ENCODE peak calls at places on chromosome 16, in five cellular contexts. I is H1, M is IMR-90, Y is H9, R is mesenchymal stem cell. Z is an unnamed sample.

GRCh38 chr16:17475104-17475503 is 4.3 kb upstream of the XYLT1 start:
- DNase-seq in I (no peak), M (no peak), Y (no peak), R (no peak), Z (no peak)

GRCh38 chr16:84080378-84080777 is 36.4 kb downstream of the MBTPS1 start:
- DNase-seq in I (no peak), M (no peak), Y (no peak), R (no peak), Z (no peak)

GRCh38 chr16:73143681-73144370 is 95.9 kb upstream of the ZFHX3 start:
- DNase-seq in I (no peak), M (no peak), Y (no peak), R (no peak), Z (no peak)

GRCh38 chr16:27215660-27216059 is 12.3 kb downstream of the KDM8 start:
- DNase-seq in I (no peak), M (no peak), Y (no peak), R (no peak), Z (no peak)

GRCh38 chr16:82936941-82937551 is 310.3 kb downstream of the CDH13 start:
- DNase-seq in I (no peak), M (peak), Y (no peak), R (peak), Z (no peak)

GRCh38 chr16:89822188-89823086 is 5.8 kb upstream of the SPIRE2 start:
- DNase-seq in I (no peak), M (no peak), Y (no peak), R (no peak), Z (no peak)

GRCh38 chr16:51624083-51624775 is 473.2 kb upstream of the SALL1 start:
- DNase-seq in I (no peak), M (no peak), Y (no peak), R (peak), Z (no peak)

GRCh38 chr16:63458842-63459241 is 1422.6 kb upstream of the CDH8 start:
- DNase-seq in I (no peak), M (no peak), Y (no peak), R (peak), Z (no peak)

GRCh38 chr16:35743101-35743692 is 2283.8 kb downstream of the TP53TG3F start:
- DNase-seq in I (no peak), M (no peak), Y (no peak), R (no peak), Z (no peak)

GRCh38 chr16:89863741-89864391 is 9.5 kb upstream of the TCF25 start:
- DNase-seq in I (no peak), M (peak), Y (no peak), R (no peak), Z (no peak)

GRCh38 chr16:81366316-81366932 is 51.7 kb downstream of the GAN start:
- DNase-seq in I (no peak), M (peak), Y (no peak), R (peak), Z (peak)

GRCh38 chr16:81600275-81600674 is 155.7 kb downstream of the CMIP start:
- DNase-seq in I (no peak), M (peak), Y (no peak), R (peak), Z (peak)

GRCh38 chr16:149024-149675 is 3.3 kb upstream of the HBZ start:
- DNase-seq in I (no peak), M (peak), Y (no peak), R (peak), Z (no peak)

GRCh38 chr16:86931410-86931941 is 353.1 kb downstream of the FOXL1 start:
- DNase-seq in I (no peak), M (peak), Y (no peak), R (peak), Z (no peak)

GRCh38 chr16:4306439-4307214 is 9.2 kb upstream of the GLIS2 start:
- DNase-seq in I (no peak), M (no peak), Y (peak), R (no peak), Z (no peak)

GRCh38 chr16:55372792-55373488 is 48.9 kb downstream of the IRX6 start:
- DNase-seq in I (no peak), M (no peak), Y (no peak), R (no peak), Z (no peak)

GRCh38 chr16:4272114-4272954 is 489 bp downstream of the TFAP4 start:
- DNase-seq in I (no peak), M (no peak), Y (peak), R (peak), Z (peak)

GRCh38 chr16:84042879-84043485 is 387 bp upstream of the SLC38A8 start:
- DNase-seq in I (no peak), M (no peak), Y (peak), R (no peak), Z (no peak)

GRCh38 chr16:24539850-24540484 is 601 bp downstream of the RBBP6 start:
- DNase-seq in I (no peak), M (peak), Y (no peak), R (no peak), Z (no peak)

GRCh38 chr16:67150058-67150832 is 553 bp downstream of the B3GNT9 start:
- DNase-seq in I (no peak), M (peak), Y (peak), R (peak), Z (no peak)

DNA sequence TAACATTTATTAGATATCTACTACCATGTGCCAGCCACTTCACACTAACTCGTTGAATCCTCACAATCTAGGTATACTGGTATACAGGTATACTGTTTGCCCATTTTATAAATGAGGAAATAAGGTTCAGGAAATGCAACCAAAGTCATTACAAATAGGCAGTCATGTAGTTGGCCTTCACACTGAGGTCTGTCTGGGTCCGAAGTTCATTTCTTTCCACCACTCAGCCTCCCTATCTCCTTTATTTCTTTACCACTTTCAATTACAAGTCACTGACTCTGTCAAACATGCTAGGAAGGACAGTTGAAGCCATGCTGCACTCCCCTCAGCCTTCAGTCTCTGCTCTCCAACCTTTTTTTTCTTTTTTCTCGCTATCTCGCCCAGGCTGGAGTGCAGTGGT is 20.7 kb upstream of the SIAH1 start:
- DNase-seq in I (no peak), M (no peak), Y (no peak), R (no peak), Z (no peak)
- H3K14ac ChIP-seq in I (no peak), M (no peak), Y (no peak), R (no peak), Z (no peak)

GRCh38 chr16:21277927-21278706 is at the start of gene CRYM:
- DNase-seq in I (peak), M (no peak), Y (peak), R (peak), Z (peak)

GRCh38 chr16:21284414-21284813 is 6.3 kb upstream of the CRYM start:
- DNase-seq in I (no peak), M (no peak), Y (no peak), R (no peak), Z (no peak)

GRCh38 chr16:21279501-21279900 is 1.4 kb upstream of the CRYM start:
- DNase-seq in I (no peak), M (no peak), Y (no peak), R (no peak), Z (no peak)

GRCh38 chr16:21281698-21282389 is 3.8 kb upstream of the CRYM start:
- DNase-seq in I (no peak), M (no peak), Y (no peak), R (no peak), Z (no peak)

DNA sequence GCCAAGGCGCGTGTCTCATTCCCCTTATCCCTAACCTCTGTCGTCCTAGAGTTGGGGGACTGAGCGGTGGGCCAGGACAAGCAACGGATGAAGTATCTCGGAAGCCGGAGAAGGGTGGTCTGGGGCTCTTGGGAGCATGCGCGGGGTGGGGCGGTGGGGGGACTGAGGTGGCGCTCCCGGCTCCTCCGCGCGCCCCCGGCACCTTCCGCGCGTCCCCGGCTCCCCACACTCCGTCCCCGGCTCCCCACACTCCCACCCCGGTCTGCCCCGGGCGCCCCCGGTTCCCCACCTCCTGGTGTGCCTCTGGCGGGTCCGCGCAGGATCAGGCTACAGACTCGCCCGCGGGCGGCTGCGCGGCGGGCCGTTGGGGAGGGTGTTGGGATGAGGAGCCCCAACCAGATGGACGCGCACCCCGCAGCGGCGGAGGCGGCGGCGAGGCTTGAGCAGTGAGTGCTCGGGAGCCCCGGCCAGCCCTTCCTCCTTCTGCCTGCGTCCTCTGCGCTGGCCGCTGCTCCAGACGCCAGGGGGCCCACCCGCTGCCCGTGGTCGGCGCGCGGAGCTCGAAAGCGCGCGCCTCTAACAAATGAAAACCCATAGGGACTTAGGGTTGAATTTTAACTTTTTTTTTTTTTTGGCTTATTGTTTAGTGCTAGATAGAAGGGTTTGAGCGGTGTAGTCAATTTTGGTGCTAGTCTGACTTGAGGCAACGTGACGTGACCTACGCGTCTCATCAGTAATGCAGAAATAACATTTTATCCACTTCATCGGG is 5.6 kb upstream of the CRYM start:
- DNase-seq in I (peak), M (peak), Y (peak), R (peak), Z (peak)
- H3K14ac ChIP-seq in I (no peak), M (no peak), Y (peak), R (no peak), Z (no peak)

DNA sequence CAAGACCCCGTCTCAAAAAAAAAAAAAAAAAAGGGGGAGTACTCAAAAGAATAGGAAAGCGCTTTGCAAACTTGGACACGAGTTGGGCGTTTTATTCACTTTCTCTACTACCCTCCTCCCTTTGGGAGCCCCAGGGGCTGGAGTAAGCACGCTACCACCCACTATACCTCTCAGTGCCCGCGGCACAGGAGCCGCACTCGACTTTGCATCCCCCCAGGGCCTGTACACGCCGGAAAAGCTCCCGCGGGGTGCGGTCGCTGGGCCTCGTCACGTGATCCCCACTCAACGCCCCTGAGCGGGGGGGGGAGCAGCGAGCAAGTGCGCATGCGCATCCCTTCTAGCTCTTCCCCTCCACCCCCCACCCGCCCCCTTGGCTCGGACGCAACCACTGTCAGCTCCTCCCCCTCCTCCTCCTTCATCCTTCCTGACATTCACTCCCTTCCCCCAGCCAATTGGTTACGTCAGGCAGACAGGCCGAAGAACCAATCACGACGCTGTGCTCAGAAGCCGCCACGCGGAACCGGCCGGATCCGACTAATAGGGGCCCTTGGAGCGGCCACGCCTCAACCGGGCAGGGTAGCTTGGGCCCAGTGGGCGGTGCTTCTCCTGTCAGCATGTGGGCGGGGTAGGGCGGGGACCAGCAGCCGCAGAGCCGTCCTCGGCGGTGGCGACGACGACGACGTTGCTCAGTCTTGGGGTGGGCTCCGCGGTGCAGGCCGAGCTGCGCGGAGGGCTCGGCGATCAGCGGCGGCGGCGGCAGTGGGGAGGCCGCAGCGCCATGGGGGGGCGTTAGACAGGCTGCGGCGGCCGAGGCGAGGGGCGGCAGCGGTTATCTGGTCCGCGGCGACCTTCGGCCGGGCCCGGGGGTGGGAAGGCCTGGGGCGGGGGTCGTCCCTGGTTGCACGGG is at the start of gene HAPSTR1:
- DNase-seq in I (peak), M (peak), Y (peak), R (peak), Z (peak)
- H3K14ac ChIP-seq in I (no peak), M (peak), Y (peak), R (peak), Z (peak)

GRCh38 chr16:85417156-85417860 is 195.8 kb upstream of the GSE1 start:
- DNase-seq in I (no peak), M (no peak), Y (no peak), R (no peak), Z (no peak)
- H3K14ac ChIP-seq in I (no peak), M (no peak), Y (no peak), R (no peak), Z (no peak)

GRCh38 chr16:78443780-78444422 is 344.4 kb downstream of the WWOX start:
- DNase-seq in I (no peak), M (no peak), Y (no peak), R (peak), Z (no peak)

GRCh38 chr16:78447164-78447563 is 347.7 kb downstream of the WWOX start:
- DNase-seq in I (no peak), M (no peak), Y (no peak), R (no peak), Z (no peak)

GRCh38 chr16:78452030-78452429 is 352.6 kb downstream of the WWOX start:
- DNase-seq in I (no peak), M (no peak), Y (no peak), R (no peak), Z (no peak)

GRCh38 chr16:78446486-78446885 is 347.0 kb downstream of the WWOX start:
- DNase-seq in I (no peak), M (no peak), Y (no peak), R (no peak), Z (no peak)

DNA sequence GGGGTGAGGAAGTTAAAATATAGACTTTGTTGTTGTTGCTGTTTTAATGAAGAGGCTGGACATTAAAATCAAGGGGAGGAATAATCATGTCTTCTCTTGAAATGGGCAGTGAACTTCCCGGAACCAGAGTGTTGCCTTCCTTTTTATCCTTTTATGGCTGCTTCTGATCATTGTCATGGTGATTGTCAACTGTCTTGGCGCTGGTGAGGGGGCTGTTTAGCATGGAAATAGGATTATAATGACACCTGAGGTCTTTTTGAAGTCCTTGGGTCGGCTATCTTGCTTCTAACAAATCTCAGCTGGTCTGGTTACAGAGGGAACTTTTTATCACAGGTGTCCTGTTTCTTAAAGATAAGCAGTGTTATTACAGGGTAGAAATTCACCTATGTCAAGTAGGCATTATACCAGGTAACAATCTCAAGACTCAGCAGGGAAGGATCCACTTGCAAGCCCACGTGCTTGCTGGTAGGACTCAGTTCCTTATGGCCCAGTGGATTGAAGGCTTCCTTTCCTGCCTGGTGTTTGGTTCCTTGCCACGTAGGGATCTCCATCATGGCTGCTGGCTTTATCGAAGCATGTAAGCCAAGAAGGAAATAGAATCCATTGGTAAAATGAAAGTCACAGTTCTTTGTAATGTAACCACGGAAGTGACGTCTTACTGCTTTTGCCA is 349.3 kb downstream of the WWOX start:
- DNase-seq in I (no peak), M (no peak), Y (no peak), R (no peak), Z (no peak)
- H3K14ac ChIP-seq in I (no peak), M (no peak), Y (no peak), R (no peak), Z (no peak)

GRCh38 chr16:11106726-11107125 is 149.3 kb downstream of the SOCS1 start:
- DNase-seq in I (no peak), M (no peak), Y (no peak), R (no peak), Z (no peak)
- H3K14ac ChIP-seq in I (no peak), M (peak), Y (no peak), R (no peak), Z (no peak)

DNA sequence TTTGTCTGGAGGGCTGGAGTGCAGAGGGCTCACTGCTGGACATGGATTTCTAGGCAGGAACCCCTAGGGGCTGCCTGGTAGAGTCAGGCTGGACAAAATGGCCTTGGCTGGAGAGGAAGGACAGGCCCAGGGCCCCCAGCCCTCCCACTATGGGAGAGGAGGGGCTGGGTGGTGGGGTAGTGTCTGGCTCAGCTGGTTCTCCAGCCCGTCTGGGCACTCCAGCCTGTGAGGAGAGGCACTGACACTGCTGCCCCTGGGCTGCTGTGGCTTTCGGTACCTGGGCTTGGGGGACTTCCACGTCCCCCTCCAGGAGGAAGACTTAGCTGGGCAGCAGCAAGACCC is 21.8 kb upstream of the DOK4 start:
- DNase-seq in I (no peak), M (no peak), Y (no peak), R (no peak), Z (no peak)
- H3K14ac ChIP-seq in I (no peak), M (no peak), Y (no peak), R (no peak), Z (peak)